ENCODE peak calls at places on chromosomes 7 and 10, in five cellular contexts. One of them, this sample, is unnamed.

GRCh38 chr7:105602325-105603305 is 21.3 kb upstream of the EFCAB10 start:
- DNase-seq in cardiac muscle cell: peak
- DNase-seq in heart right ventricle: no peak
- DNase-seq in dorsolateral prefrontal cortex: no peak
- DNase-seq in Panc1: no peak
- DNase-seq in this sample: no peak

GRCh38 chr10:73096041-73096451 is 620 bp downstream of the P4HA1 start:
- DNase-seq in cardiac muscle cell: peak
- DNase-seq in heart right ventricle: peak
- DNase-seq in dorsolateral prefrontal cortex: peak
- DNase-seq in Panc1: no peak
- DNase-seq in this sample: peak

GRCh38 chr10:25912796-25913195 is 21.2 kb upstream of the MYO3A start:
- DNase-seq in cardiac muscle cell: no peak
- DNase-seq in heart right ventricle: no peak
- DNase-seq in dorsolateral prefrontal cortex: no peak
- DNase-seq in Panc1: no peak
- DNase-seq in this sample: no peak

GRCh38 chr10:100993986-100994708 is 5.5 kb upstream of the LZTS2 start:
- DNase-seq in cardiac muscle cell: peak
- DNase-seq in heart right ventricle: no peak
- DNase-seq in dorsolateral prefrontal cortex: no peak
- DNase-seq in Panc1: no peak
- DNase-seq in this sample: no peak

GRCh38 chr10:110447886-110448285 is 49.8 kb upstream of the DUSP5 start:
- DNase-seq in cardiac muscle cell: peak
- DNase-seq in heart right ventricle: no peak
- DNase-seq in dorsolateral prefrontal cortex: no peak
- DNase-seq in Panc1: no peak
- DNase-seq in this sample: no peak

GRCh38 chr7:16365952-16366351 is 55.4 kb downstream of the CRPPA start:
- DNase-seq in cardiac muscle cell: no peak
- DNase-seq in heart right ventricle: no peak
- DNase-seq in dorsolateral prefrontal cortex: no peak
- DNase-seq in Panc1: no peak
- DNase-seq in this sample: no peak

GRCh38 chr10:87657370-87657769 is 2.3 kb upstream of the PAPSS2 start:
- DNase-seq in cardiac muscle cell: peak
- DNase-seq in heart right ventricle: peak
- DNase-seq in dorsolateral prefrontal cortex: no peak
- DNase-seq in Panc1: no peak
- DNase-seq in this sample: no peak

GRCh38 chr7:130953193-130953592 is 219.2 kb upstream of the KLF14 start:
- DNase-seq in cardiac muscle cell: no peak
- DNase-seq in heart right ventricle: no peak
- DNase-seq in dorsolateral prefrontal cortex: no peak
- DNase-seq in Panc1: no peak
- DNase-seq in this sample: no peak

GRCh38 chr7:136256491-136256890 is 279.3 kb upstream of the MTPN start:
- DNase-seq in cardiac muscle cell: no peak
- DNase-seq in heart right ventricle: no peak
- DNase-seq in dorsolateral prefrontal cortex: no peak
- DNase-seq in Panc1: no peak
- DNase-seq in this sample: no peak

GRCh38 chr10:103895458-103896186 is 22.4 kb downstream of the STN1 start:
- DNase-seq in cardiac muscle cell: peak
- DNase-seq in heart right ventricle: no peak
- DNase-seq in dorsolateral prefrontal cortex: no peak
- DNase-seq in Panc1: peak
- DNase-seq in this sample: no peak

GRCh38 chr10:13784067-13784466 is 197.3 kb downstream of the PRPF18 start:
- DNase-seq in cardiac muscle cell: no peak
- DNase-seq in heart right ventricle: no peak
- DNase-seq in dorsolateral prefrontal cortex: no peak
- DNase-seq in Panc1: no peak
- DNase-seq in this sample: no peak

GRCh38 chr7:30727061-30727945 is 24.6 kb upstream of the INMT start:
- DNase-seq in cardiac muscle cell: peak
- DNase-seq in heart right ventricle: no peak
- DNase-seq in dorsolateral prefrontal cortex: no peak
- DNase-seq in Panc1: no peak
- DNase-seq in this sample: no peak

GRCh38 chr10:44384601-44385422 is at the start of gene CXCL12:
- DNase-seq in cardiac muscle cell: peak
- DNase-seq in heart right ventricle: peak
- DNase-seq in dorsolateral prefrontal cortex: no peak
- DNase-seq in Panc1: no peak
- DNase-seq in this sample: no peak

GRCh38 chr7:154308928-154309327 is 256.7 kb downstream of the DPP6 start:
- DNase-seq in cardiac muscle cell: no peak
- DNase-seq in heart right ventricle: no peak
- DNase-seq in dorsolateral prefrontal cortex: no peak
- DNase-seq in Panc1: no peak
- DNase-seq in this sample: no peak

GRCh38 chr10:93515071-93515962 is 18.9 kb downstream of the CEP55 start:
- DNase-seq in cardiac muscle cell: peak
- DNase-seq in heart right ventricle: no peak
- DNase-seq in dorsolateral prefrontal cortex: no peak
- DNase-seq in Panc1: no peak
- DNase-seq in this sample: no peak

GRCh38 chr10:132574783-132575319 is 37.3 kb downstream of the INPP5A start:
- DNase-seq in cardiac muscle cell: peak
- DNase-seq in heart right ventricle: no peak
- DNase-seq in dorsolateral prefrontal cortex: no peak
- DNase-seq in Panc1: no peak
- DNase-seq in this sample: no peak

GRCh38 chr7:11552676-11553075 is 279.3 kb downstream of the THSD7A start:
- DNase-seq in cardiac muscle cell: no peak
- DNase-seq in heart right ventricle: no peak
- DNase-seq in dorsolateral prefrontal cortex: no peak
- DNase-seq in Panc1: no peak
- DNase-seq in this sample: no peak

GRCh38 chr10:78937800-78938694 is 130.7 kb upstream of the ZMIZ1 start:
- DNase-seq in cardiac muscle cell: no peak
- DNase-seq in heart right ventricle: no peak
- DNase-seq in dorsolateral prefrontal cortex: no peak
- DNase-seq in Panc1: no peak
- DNase-seq in this sample: no peak

GRCh38 chr7:157096286-157097055 is 42.3 kb upstream of the UBE3C start:
- DNase-seq in cardiac muscle cell: no peak
- DNase-seq in heart right ventricle: no peak
- DNase-seq in dorsolateral prefrontal cortex: no peak
- DNase-seq in Panc1: no peak
- DNase-seq in this sample: no peak

GRCh38 chr7:115476666-115477065 is 553.9 kb downstream of the TFEC start:
- DNase-seq in cardiac muscle cell: no peak
- DNase-seq in heart right ventricle: no peak
- DNase-seq in dorsolateral prefrontal cortex: no peak
- DNase-seq in Panc1: no peak
- DNase-seq in this sample: no peak

GRCh38 chr10:32104622-32105509 is 48.6 kb upstream of the KIF5B start:
- DNase-seq in cardiac muscle cell: peak
- DNase-seq in heart right ventricle: no peak
- DNase-seq in dorsolateral prefrontal cortex: no peak
- DNase-seq in Panc1: no peak
- DNase-seq in this sample: no peak

GRCh38 chr10:60978287-60979115 is 34.5 kb upstream of the RHOBTB1 start:
- DNase-seq in cardiac muscle cell: no peak
- DNase-seq in heart right ventricle: no peak
- DNase-seq in dorsolateral prefrontal cortex: no peak
- DNase-seq in Panc1: no peak
- DNase-seq in this sample: no peak

GRCh38 chr10:116748041-116748440 is 5.7 kb upstream of the HSPA12A start:
- DNase-seq in cardiac muscle cell: peak
- DNase-seq in heart right ventricle: no peak
- DNase-seq in dorsolateral prefrontal cortex: no peak
- DNase-seq in Panc1: no peak
- DNase-seq in this sample: no peak

GRCh38 chr7:2521952-2522591 is 2.5 kb downstream of the LFNG start:
- DNase-seq in cardiac muscle cell: peak
- DNase-seq in heart right ventricle: peak
- DNase-seq in dorsolateral prefrontal cortex: no peak
- DNase-seq in Panc1: no peak
- DNase-seq in this sample: peak

GRCh38 chr10:90148121-90148855 is 446.9 kb downstream of the KIF20B start:
- DNase-seq in cardiac muscle cell: peak
- DNase-seq in heart right ventricle: no peak
- DNase-seq in dorsolateral prefrontal cortex: no peak
- DNase-seq in Panc1: no peak
- DNase-seq in this sample: no peak

GRCh38 chr7:143507094-143507518 is 29.4 kb downstream of the TAS2R41 start:
- DNase-seq in cardiac muscle cell: no peak
- DNase-seq in heart right ventricle: no peak
- DNase-seq in dorsolateral prefrontal cortex: no peak
- DNase-seq in Panc1: no peak
- DNase-seq in this sample: no peak

DNA sequence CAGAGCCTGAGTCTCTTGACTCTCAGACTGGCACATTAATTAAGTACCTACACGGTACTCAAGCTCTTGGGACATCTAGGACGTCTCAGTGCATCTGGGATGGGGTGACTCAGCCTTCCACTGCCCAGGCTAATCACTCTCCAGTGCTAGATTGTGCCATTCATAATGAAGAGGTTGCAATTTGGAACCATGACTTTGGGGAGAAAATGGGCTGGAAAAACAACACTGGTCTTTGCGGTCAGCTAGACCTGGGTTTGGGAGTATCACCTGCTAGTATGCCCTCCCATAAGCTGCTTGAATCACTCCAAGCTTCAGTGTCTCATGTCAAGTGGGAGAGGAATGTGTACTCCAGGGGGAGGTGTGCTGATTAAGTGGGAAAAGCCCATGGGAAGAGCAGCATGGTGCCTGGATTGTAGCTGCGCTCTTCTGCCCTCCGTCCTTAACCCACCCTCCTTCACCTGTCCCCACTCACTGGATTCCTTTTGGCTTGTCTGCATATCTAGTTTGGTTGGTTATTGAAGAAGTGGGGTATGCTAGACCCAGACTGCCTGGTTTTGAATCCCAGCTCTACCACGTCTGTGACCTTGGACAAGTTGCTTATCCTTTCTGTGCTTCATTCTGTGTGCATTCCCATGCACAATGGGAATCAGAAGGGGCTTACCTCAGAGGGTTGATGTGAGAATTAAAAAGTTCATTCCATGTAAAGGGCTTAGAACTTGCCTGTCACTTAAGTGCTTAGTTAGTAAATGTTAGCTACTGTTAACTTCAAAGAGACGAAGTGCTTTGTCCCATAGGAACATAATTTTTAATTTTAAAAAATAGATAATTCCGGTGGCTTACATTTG is 3.8 kb downstream of the NFE2L3 start:
- DNase-seq in cardiac muscle cell: peak
- DNase-seq in heart right ventricle: no peak
- DNase-seq in dorsolateral prefrontal cortex: no peak
- DNase-seq in Panc1: no peak
- DNase-seq in this sample: no peak
- TF ChIP-seq CTCF in cardiac muscle cell: peak
- TF ChIP-seq CTCF in heart right ventricle: no peak
- TF ChIP-seq CTCF in dorsolateral prefrontal cortex: no peak
- TF ChIP-seq CTCF in Panc1: no peak
- TF ChIP-seq CTCF in this sample: no peak

GRCh38 chr10:131016556-131016955 is 295.0 kb downstream of the TCERG1L start:
- DNase-seq in cardiac muscle cell: no peak
- DNase-seq in heart right ventricle: no peak
- DNase-seq in dorsolateral prefrontal cortex: no peak
- DNase-seq in Panc1: no peak
- DNase-seq in this sample: no peak

GRCh38 chr10:131019696-131020095 is 291.8 kb downstream of the TCERG1L start:
- DNase-seq in cardiac muscle cell: no peak
- DNase-seq in heart right ventricle: no peak
- DNase-seq in dorsolateral prefrontal cortex: no peak
- DNase-seq in Panc1: no peak
- DNase-seq in this sample: no peak

GRCh38 chr10:131015271-131015670 is 296.2 kb downstream of the TCERG1L start:
- DNase-seq in cardiac muscle cell: no peak
- DNase-seq in heart right ventricle: no peak
- DNase-seq in dorsolateral prefrontal cortex: no peak
- DNase-seq in Panc1: no peak
- DNase-seq in this sample: no peak

GRCh38 chr10:131018886-131019500 is 292.5 kb downstream of the TCERG1L start:
- DNase-seq in cardiac muscle cell: no peak
- DNase-seq in heart right ventricle: no peak
- DNase-seq in dorsolateral prefrontal cortex: no peak
- DNase-seq in Panc1: no peak
- DNase-seq in this sample: no peak

DNA sequence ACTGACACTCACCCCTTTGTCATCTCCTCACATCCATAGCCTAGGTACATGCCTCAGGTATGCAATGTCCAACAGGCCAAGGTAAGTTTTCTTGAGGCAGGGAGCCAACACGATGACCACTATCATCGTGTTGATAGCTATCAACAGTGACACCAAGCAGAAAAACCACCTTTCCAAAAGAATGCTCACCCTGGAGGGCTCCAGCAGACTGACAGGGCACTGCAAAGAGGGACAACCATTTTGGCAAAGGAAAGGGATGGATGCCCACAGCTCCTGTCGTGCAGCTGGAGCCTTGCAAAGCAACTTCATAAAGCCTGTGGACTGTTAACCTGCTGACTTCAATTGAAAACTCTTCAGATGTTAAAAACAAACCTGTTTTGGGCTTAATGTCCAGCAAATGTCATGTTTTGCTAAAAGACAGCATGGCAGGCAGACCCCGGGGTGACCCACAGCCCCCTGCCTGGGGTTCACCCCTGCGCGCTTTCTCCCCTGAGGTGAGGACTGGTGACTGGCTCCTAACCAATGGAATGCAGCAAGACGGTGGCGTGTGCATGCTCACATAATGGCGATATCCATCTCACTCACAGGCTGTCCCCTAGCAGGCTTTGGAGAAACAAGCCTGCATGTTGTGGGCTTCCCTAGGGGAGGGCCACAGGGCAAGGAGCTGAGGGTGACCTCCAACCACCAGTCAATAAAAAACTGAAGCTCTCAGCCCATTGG is 293.8 kb downstream of the TCERG1L start:
- DNase-seq in cardiac muscle cell: no peak
- DNase-seq in heart right ventricle: no peak
- DNase-seq in dorsolateral prefrontal cortex: no peak
- DNase-seq in Panc1: no peak
- DNase-seq in this sample: no peak
- TF ChIP-seq CTCF in cardiac muscle cell: no peak
- TF ChIP-seq CTCF in heart right ventricle: no peak
- TF ChIP-seq CTCF in dorsolateral prefrontal cortex: no peak
- TF ChIP-seq CTCF in Panc1: no peak
- TF ChIP-seq CTCF in this sample: no peak

DNA sequence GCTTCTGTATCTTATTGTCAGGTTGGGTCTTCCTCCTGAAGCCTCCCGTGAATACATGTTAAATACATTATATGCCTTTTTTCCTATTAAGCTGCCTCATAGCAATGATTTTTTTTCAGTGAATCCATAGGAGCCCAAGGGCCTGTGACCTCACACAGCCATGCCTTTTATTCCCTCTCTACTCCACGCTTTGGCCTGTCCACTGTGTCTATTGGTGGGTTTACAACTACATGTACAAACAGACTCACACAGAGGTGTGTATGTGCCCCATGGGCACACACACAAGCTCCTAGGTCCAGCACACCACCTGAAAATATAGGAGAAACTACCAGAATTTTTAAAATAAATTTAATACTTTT is 560.4 kb downstream of the IPMK start:
- DNase-seq in cardiac muscle cell: no peak
- DNase-seq in heart right ventricle: no peak
- DNase-seq in dorsolateral prefrontal cortex: no peak
- DNase-seq in Panc1: no peak
- DNase-seq in this sample: no peak
- TF ChIP-seq CTCF in cardiac muscle cell: no peak
- TF ChIP-seq CTCF in heart right ventricle: no peak
- TF ChIP-seq CTCF in dorsolateral prefrontal cortex: no peak
- TF ChIP-seq CTCF in Panc1: no peak
- TF ChIP-seq CTCF in this sample: no peak

GRCh38 chr10:127565583-127565982 is 16.5 kb downstream of the NPS start:
- DNase-seq in cardiac muscle cell: no peak
- DNase-seq in heart right ventricle: no peak
- DNase-seq in dorsolateral prefrontal cortex: no peak
- DNase-seq in Panc1: no peak
- DNase-seq in this sample: no peak
- TF ChIP-seq CTCF in cardiac muscle cell: no peak
- TF ChIP-seq CTCF in heart right ventricle: no peak
- TF ChIP-seq CTCF in dorsolateral prefrontal cortex: no peak
- TF ChIP-seq CTCF in Panc1: no peak
- TF ChIP-seq CTCF in this sample: no peak